ENCODE peak calls at places on chromosomes 4 and X, in four cellular contexts. One of them, this sample, is unnamed.

GRCh38 chrX:21723814-21724213 is 34.1 kb downstream of the SMPX start:
- DNase-seq in K562: no peak
- DNase-seq in HepG2: no peak
- DNase-seq in HCT116: no peak
- DNase-seq in this sample: no peak

GRCh38 chr4:6303943-6304342 is 34.3 kb downstream of the WFS1 start:
- DNase-seq in K562: no peak
- DNase-seq in HepG2: no peak
- DNase-seq in HCT116: no peak
- DNase-seq in this sample: no peak

GRCh38 chr4:173414456-173414855 is 15.5 kb upstream of the SCRG1 start:
- DNase-seq in K562: no peak
- DNase-seq in HepG2: no peak
- DNase-seq in HCT116: no peak
- DNase-seq in this sample: no peak

GRCh38 chr4:119113033-119113655 is 22.5 kb upstream of the MYOZ2 start:
- DNase-seq in K562: no peak
- DNase-seq in HepG2: no peak
- DNase-seq in HCT116: peak; percentile 26
- DNase-seq in this sample: no peak

GRCh38 chr4:88005086-88005485 is 2.3 kb upstream of the PKD2 start:
- DNase-seq in K562: no peak
- DNase-seq in HepG2: no peak
- DNase-seq in HCT116: no peak
- DNase-seq in this sample: no peak

GRCh38 chrX:3271485-3272186 is 74.8 kb downstream of the MXRA5 start:
- DNase-seq in K562: no peak
- DNase-seq in HepG2: no peak
- DNase-seq in HCT116: no peak
- DNase-seq in this sample: no peak

GRCh38 chrX:79270401-79270800 is 96.7 kb downstream of the ITM2A start:
- DNase-seq in K562: no peak
- DNase-seq in HepG2: no peak
- DNase-seq in HCT116: no peak
- DNase-seq in this sample: peak; percentile 4

GRCh38 chr4:119679251-119679650 is 50.6 kb upstream of the PDE5A start:
- DNase-seq in K562: no peak
- DNase-seq in HepG2: no peak
- DNase-seq in HCT116: no peak
- DNase-seq in this sample: no peak

GRCh38 chr4:129358571-129358970 is 262.6 kb downstream of the C4orf33 start:
- DNase-seq in K562: no peak
- DNase-seq in HepG2: no peak
- DNase-seq in HCT116: peak; percentile 26
- DNase-seq in this sample: no peak

GRCh38 chrX:21905976-21906375 is 34.5 kb upstream of the SMS start:
- DNase-seq in K562: no peak
- DNase-seq in HepG2: no peak
- DNase-seq in HCT116: no peak
- DNase-seq in this sample: no peak

GRCh38 chr4:61992351-61992750 is 792.2 kb downstream of the ADGRL3 start:
- DNase-seq in K562: no peak
- DNase-seq in HepG2: no peak
- DNase-seq in HCT116: no peak
- DNase-seq in this sample: no peak

GRCh38 chrX:30935985-30936384 is 46.9 kb upstream of the TAB3 start:
- DNase-seq in K562: peak; percentile 14
- DNase-seq in HepG2: peak; percentile 45
- DNase-seq in HCT116: peak; percentile 10
- DNase-seq in this sample: no peak

GRCh38 chrX:105658136-105658535 is 164.2 kb upstream of the NRK start:
- DNase-seq in K562: no peak
- DNase-seq in HepG2: no peak
- DNase-seq in HCT116: no peak
- DNase-seq in this sample: no peak

GRCh38 chr4:8010618-8011017 is 71.0 kb upstream of the AFAP1 start:
- DNase-seq in K562: no peak
- DNase-seq in HepG2: peak; percentile 41
- DNase-seq in HCT116: no peak
- DNase-seq in this sample: no peak

GRCh38 chr4:5142726-5143125 is 91.4 kb downstream of the STK32B start:
- DNase-seq in K562: peak; percentile 26
- DNase-seq in HepG2: peak; percentile 20
- DNase-seq in HCT116: peak; percentile 16
- DNase-seq in this sample: no peak

GRCh38 chrX:31181377-31182038 is 109.7 kb upstream of the FTHL17 start:
- DNase-seq in K562: no peak
- DNase-seq in HepG2: no peak
- DNase-seq in HCT116: no peak
- DNase-seq in this sample: no peak

DNA sequence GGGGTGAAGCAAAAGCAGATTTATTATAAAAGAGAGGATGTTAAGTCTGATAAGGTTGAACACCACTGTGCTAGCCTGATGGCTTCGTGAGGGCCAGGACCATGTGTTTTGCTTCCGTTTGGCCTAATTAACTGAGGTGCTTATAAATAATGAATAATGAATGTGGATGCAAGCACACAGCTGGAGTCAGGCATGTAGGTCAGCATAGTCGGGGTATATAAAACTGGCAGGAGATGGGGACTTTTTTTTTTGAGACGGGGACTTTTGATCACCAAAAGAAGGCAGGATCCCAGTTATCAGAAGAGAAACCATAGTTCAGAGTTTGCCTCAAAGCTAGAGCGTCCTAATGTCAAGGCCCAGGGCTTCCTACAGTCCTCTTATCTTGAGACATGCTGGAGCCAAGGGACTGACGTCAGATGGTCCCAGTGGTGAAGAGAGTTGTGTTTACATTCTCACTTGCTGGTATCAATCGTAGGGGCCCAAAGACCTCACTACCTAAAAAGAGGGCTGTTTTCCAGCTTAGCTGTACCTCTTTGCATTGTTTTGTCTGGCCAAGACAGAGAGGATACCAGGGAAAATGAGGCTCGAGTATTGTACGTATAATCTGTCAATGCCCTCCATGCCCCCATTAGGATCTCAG is 50.4 kb downstream of the RTL9 start:
- DNase-seq in K562: no peak
- DNase-seq in HepG2: no peak
- DNase-seq in HCT116: no peak
- DNase-seq in this sample: no peak
- TF ChIP-seq SIN3A in K562: no peak
- TF ChIP-seq SIN3A in HepG2: no peak
- TF ChIP-seq SIN3A in HCT116: no peak
- TF ChIP-seq SIN3A in this sample: no peak

DNA sequence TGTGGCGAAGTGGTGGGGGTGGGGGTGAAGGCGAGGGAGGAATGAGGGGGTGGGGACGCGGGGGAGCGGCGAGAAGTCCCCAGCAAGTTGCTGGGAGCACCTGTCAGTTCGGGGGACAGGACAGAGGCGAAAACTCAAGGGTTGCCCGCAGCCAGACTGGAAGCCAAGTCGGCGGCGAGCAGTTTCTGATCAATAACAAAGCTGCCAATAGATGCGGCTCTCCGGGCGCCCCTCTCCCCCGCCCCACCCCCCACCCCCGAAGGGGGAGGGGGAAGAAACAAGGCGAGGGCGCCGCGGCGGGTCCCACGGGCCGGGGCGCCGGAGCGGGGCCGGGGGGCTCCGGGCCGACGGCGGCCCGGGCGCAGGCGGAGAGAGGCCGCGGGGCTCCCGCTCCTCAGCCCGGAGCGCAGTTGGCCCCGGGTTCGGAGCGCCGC is 414 bp downstream of the PDGFC start:
- DNase-seq in K562: no peak
- DNase-seq in HepG2: no peak
- DNase-seq in HCT116: no peak
- DNase-seq in this sample: no peak
- TF ChIP-seq TCF7L2 in K562: no peak
- TF ChIP-seq TCF7L2 in HepG2: no peak
- TF ChIP-seq TCF7L2 in HCT116: no peak
- TF ChIP-seq TCF7L2 in this sample: no peak

DNA sequence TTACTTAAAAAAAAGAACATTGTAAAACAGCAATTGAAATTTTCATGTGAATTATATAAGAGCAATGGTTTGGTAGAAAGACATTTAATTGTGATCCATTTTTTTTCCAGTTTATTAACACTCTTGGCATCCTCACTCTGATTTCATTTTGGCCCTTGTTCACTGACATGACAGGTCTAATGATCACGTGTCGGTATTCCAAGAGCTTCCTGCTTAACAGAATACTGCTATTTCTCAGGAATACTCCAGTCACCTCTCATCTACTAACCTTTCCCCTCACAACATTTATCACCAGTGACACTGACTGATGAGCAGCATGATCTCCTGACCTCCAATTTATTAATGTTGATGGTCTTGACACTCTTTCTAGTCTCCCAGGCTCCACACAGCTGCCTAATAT is 847.9 kb upstream of the SLIT2 start:
- DNase-seq in K562: no peak
- DNase-seq in HepG2: no peak
- DNase-seq in HCT116: no peak
- DNase-seq in this sample: no peak
- TF ChIP-seq REST in K562: no peak
- TF ChIP-seq REST in HepG2: no peak
- TF ChIP-seq REST in HCT116: no peak
- TF ChIP-seq REST in this sample: no peak

GRCh38 chr4:139875456-139875855 is 209.8 kb downstream of the MGST2 start:
- DNase-seq in K562: no peak
- DNase-seq in HepG2: no peak
- DNase-seq in HCT116: no peak
- DNase-seq in this sample: no peak
- TF ChIP-seq SIN3A in K562: no peak
- TF ChIP-seq SIN3A in HepG2: no peak
- TF ChIP-seq SIN3A in HCT116: no peak
- TF ChIP-seq SIN3A in this sample: no peak

DNA sequence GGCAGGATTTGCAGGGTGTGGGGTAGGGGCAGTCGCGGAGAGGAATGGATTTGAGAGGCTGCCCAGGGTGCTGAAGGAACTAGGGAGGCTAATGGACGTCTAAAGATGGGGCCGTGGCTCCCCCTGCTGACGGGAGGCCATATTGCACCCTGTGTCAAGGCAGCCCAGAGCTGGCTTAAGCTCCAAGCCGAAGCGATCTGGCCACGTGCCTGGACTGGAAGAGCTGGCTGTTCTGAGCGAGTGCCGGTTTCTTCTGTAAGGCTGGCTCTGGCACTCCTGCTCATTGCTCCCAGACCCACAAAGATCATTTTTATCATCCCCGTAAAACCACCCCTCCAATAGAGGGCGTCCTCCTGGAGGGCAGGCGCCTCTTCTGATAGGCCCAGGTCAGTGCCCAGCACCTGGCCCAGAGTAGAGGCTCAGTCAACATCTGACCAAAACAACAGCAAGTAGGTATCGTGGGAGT is 5.6 kb downstream of the PNCK start:
- DNase-seq in K562: peak; percentile 73
- DNase-seq in HepG2: peak; percentile 51
- DNase-seq in HCT116: peak; percentile 50
- DNase-seq in this sample: peak; percentile 56
- TF ChIP-seq TCF7L2 in K562: no peak
- TF ChIP-seq TCF7L2 in HepG2: no peak
- TF ChIP-seq TCF7L2 in HCT116: no peak
- TF ChIP-seq TCF7L2 in this sample: no peak

GRCh38 chr4:53346920-53347852 is 18.7 kb downstream of the SCFD2 start:
- DNase-seq in K562: no peak
- DNase-seq in HepG2: no peak
- DNase-seq in HCT116: no peak
- DNase-seq in this sample: no peak
- TF ChIP-seq REST in K562: no peak
- TF ChIP-seq REST in HepG2: no peak
- TF ChIP-seq REST in HCT116: no peak
- TF ChIP-seq REST in this sample: no peak

GRCh38 chr4:151866266-151866918 is 105.6 kb upstream of the GATB start:
- DNase-seq in K562: no peak
- DNase-seq in HepG2: no peak
- DNase-seq in HCT116: no peak
- DNase-seq in this sample: no peak
- TF ChIP-seq SIN3A in K562: no peak
- TF ChIP-seq SIN3A in HepG2: no peak
- TF ChIP-seq SIN3A in HCT116: no peak
- TF ChIP-seq SIN3A in this sample: no peak